ENCODE peak calls at places on chromosomes 16 and 17, in five cellular contexts. H is heart left ventricle, B is kidney, X is A549, L is AG10803. I is an unnamed sample.

GRCh38 chr16:80931985-80932720 is 74.5 kb downstream of the CMC2 start:
- DNase-seq in X (peak), H (peak), B (peak), L (peak), I (peak)

GRCh38 chr17:66691644-66692500 is 143.0 kb upstream of the CACNG5 start:
- DNase-seq in X (peak), H (no peak), L (no peak), B (no peak), I (peak)

GRCh38 chr17:67575325-67575724 is 142.4 kb upstream of the NOL11 start:
- DNase-seq in L (no peak), X (no peak), H (no peak), B (peak), I (no peak)

GRCh38 chr17:57493171-57493570 is 236.8 kb downstream of the MSI2 start:
- DNase-seq in H (no peak), L (no peak), B (no peak), X (no peak), I (no peak)

GRCh38 chr16:25311950-25312349 is 54.3 kb upstream of the ZKSCAN2 start:
- DNase-seq in H (no peak), X (no peak), B (no peak), L (no peak), I (no peak)

GRCh38 chr17:46820592-46821450 is 2.3 kb upstream of the WNT3 start:
- DNase-seq in L (no peak), B (peak), X (no peak), H (no peak), I (no peak)

GRCh38 chr16:12315330-12316138 is 339.0 kb downstream of the SNX29 start:
- DNase-seq in L (no peak), H (no peak), X (peak), B (no peak), I (no peak)

GRCh38 chr16:8885674-8886592 is 3.8 kb downstream of the LITAFD start:
- DNase-seq in H (no peak), L (no peak), B (peak), X (no peak), I (peak)

GRCh38 chr16:13866073-13866472 is 53.9 kb upstream of the ERCC4 start:
- DNase-seq in H (peak), B (no peak), L (peak), X (peak), I (peak)

GRCh38 chr16:27434141-27435051 is 32.4 kb downstream of the IL21R start:
- DNase-seq in H (no peak), X (no peak), B (peak), L (no peak), I (no peak)

GRCh38 chr16:86566601-86566965 is at the start of gene FOXC2:
- DNase-seq in X (peak), L (peak), B (peak), H (peak), I (peak)

GRCh38 chr16:3214904-3215600 is 19.9 kb downstream of the ZNF200 start:
- DNase-seq in X (no peak), L (no peak), B (no peak), H (no peak), I (no peak)

GRCh38 chr17:57892146-57892819 is 42.4 kb upstream of the MRPS23 start:
- DNase-seq in X (peak), H (peak), L (peak), B (peak), I (peak)

GRCh38 chr17:50316016-50316587 is 29.8 kb upstream of the XYLT2 start:
- DNase-seq in X (no peak), B (no peak), L (no peak), H (no peak), I (no peak)

GRCh38 chr17:6643460-6644125 is 2.7 kb downstream of the TXNDC17 start:
- DNase-seq in H (no peak), X (no peak), L (peak), B (no peak), I (no peak)

GRCh38 chr17:50986989-50987660 is 121.0 kb upstream of the TOB1 start:
- DNase-seq in B (no peak), H (no peak), L (peak), X (no peak), I (peak)

GRCh38 chr17:8153550-8153956 is 1.3 kb upstream of the PER1 start:
- DNase-seq in H (peak), B (peak), L (peak), X (peak), I (peak)

GRCh38 chr17:60554377-60554788 is 28.3 kb upstream of the APPBP2 start:
- DNase-seq in X (no peak), H (no peak), L (peak), B (no peak), I (peak)

GRCh38 chr17:79943354-79944241 is 92.1 kb downstream of the TBC1D16 start:
- DNase-seq in L (no peak), H (peak), X (no peak), B (peak), I (no peak)

GRCh38 chr17:22268912-22269220 is 576.5 kb downstream of the KCNJ18 start:
- DNase-seq in X (no peak), H (no peak), L (no peak), B (no peak), I (no peak)

GRCh38 chr17:45906927-45907622 is 12.7 kb downstream of the MAPT start:
- DNase-seq in B (no peak), X (no peak), L (no peak), H (no peak), I (no peak)

GRCh38 chr17:81179220-81179619 is 13.2 kb upstream of the AATK start:
- DNase-seq in H (peak), X (no peak), B (no peak), L (no peak), I (no peak)
- H3K4me3 ChIP-seq in H (no peak), X (no peak), B (no peak), L (no peak), I (no peak)

GRCh38 chr16:67931712-67932461 is at the start of gene CTRL:
- DNase-seq in H (no peak), X (no peak), B (no peak), L (no peak), I (no peak)
- TF ChIP-seq CTCF in H (no peak), X (no peak), B (no peak), L (peak), I (peak)

GRCh38 chr16:72242757-72243156 is 70.8 kb upstream of the PMFBP1 start:
- DNase-seq in B (no peak), L (no peak), X (no peak), H (no peak), I (no peak)
- H3K4me3 ChIP-seq in B (no peak), L (no peak), X (no peak), H (no peak), I (no peak)

DNA sequence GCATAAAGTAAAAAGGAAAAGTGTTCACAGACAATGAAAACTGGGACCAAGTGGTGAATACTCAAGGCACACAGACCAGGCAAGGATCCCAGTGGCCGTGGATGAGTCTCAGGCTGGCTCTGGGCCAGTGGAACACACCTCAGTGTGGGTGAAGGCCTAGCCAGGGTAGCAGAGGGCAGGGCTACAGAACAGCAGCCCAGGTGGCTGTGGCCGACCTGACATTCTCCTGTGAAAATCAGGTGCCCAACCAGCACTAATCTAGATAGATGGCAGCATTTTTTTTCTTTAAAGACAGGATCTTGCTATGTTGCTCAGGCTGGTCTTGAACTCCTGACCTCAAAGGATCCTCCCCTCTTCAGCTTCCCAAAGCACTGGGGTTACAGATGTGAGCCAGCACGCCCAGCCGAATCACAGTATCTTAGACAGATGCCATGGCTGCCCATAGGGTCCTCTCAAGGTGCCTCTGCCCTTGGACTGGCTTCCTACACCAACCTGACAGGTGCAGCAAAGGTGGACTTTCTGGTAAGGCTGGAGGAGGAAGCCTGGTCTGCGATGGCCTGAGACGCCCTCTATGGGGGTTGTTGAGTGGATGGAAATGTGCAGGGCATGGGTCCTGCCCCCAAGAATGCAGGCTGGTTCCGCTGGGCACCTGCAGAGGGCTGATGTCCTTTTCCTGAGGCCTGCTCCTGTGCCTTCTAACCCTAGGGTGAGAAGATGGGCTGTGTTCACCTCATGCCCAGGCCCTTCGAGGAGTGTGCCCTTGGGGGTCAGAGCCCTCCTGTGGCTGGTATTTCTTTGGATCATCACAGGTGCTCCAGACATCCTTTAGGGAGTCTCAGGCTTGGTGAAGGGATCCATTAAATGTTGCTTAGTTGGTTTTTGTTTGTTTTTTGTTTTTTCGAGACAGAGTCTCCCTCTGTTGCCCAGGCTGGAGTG is 3.8 kb upstream of the P4HB start:
- DNase-seq in L (no peak), B (no peak), H (no peak), X (peak), I (no peak)
- TF ChIP-seq CTCF in L (no peak), B (no peak), H (no peak), X (peak), I (no peak)

GRCh38 chr16:89576173-89577054 is 856 bp downstream of the CPNE7 start:
- DNase-seq in L (no peak), X (no peak), B (peak), H (no peak), I (no peak)
- H3K4me3 ChIP-seq in L (peak), X (peak), B (no peak), H (no peak), I (peak)

GRCh38 chr16:83895942-83896341 is 3.0 kb upstream of the MLYCD start:
- DNase-seq in X (no peak), L (no peak), B (no peak), H (no peak), I (no peak)
- TF ChIP-seq CTCF in X (no peak), L (no peak), B (no peak), H (no peak), I (no peak)

GRCh38 chr17:17204041-17204591 is 2.0 kb downstream of the PLD6 start:
- DNase-seq in L (no peak), H (peak), X (no peak), B (peak), I (no peak)

GRCh38 chr17:17201907-17202306 is 4.2 kb downstream of the PLD6 start:
- DNase-seq in L (no peak), B (no peak), X (no peak), H (peak), I (no peak)

GRCh38 chr17:17204635-17205231 is 1.4 kb downstream of the PLD6 start:
- DNase-seq in B (no peak), L (no peak), H (no peak), X (no peak), I (no peak)

GRCh38 chr17:17201271-17201670 is 4.9 kb downstream of the PLD6 start:
- DNase-seq in X (no peak), L (no peak), B (no peak), H (no peak), I (no peak)

GRCh38 chr17:17203173-17203730 is 2.9 kb downstream of the PLD6 start:
- DNase-seq in L (no peak), B (no peak), X (no peak), H (peak), I (no peak)
- H3K4me3 ChIP-seq in L (no peak), B (no peak), X (no peak), H (no peak), I (no peak)

GRCh38 chr17:62179525-62180161 is 114.6 kb upstream of the MED13 start:
- DNase-seq in X (peak), B (no peak), H (no peak), L (peak), I (peak)
- TF ChIP-seq CTCF in X (peak), B (no peak), H (no peak), L (no peak), I (no peak)

GRCh38 chr17:48163809-48164208 is 56.2 kb downstream of the SNX11 start:
- DNase-seq in B (no peak), L (no peak), X (no peak), H (no peak), I (no peak)

GRCh38 chr17:48161127-48161905 is 53.8 kb downstream of the SNX11 start:
- DNase-seq in B (no peak), X (no peak), H (no peak), L (no peak), I (no peak)

GRCh38 chr17:48162305-48162934 is 54.9 kb downstream of the SNX11 start:
- DNase-seq in H (no peak), X (peak), B (no peak), L (no peak), I (no peak)

GRCh38 chr17:48162946-48163506 is 55.5 kb downstream of the SNX11 start:
- DNase-seq in L (no peak), B (no peak), X (peak), H (no peak), I (peak)

GRCh38 chr17:48160177-48160967 is 52.8 kb downstream of the SNX11 start:
- DNase-seq in H (no peak), L (no peak), X (no peak), B (no peak), I (no peak)
- H3K4me3 ChIP-seq in H (no peak), L (no peak), X (no peak), B (no peak), I (no peak)

I was measured in cardiac fibroblast.